ENCODE peak calls at places on chromosome 7, in five cellular contexts. One of them, this sample, is unnamed.

GRCh38 chr7:158530800-158531609 is 56.6 kb downstream of the PTPRN2 start:
- DNase-seq in H9: no peak
- DNase-seq in dorsolateral prefrontal cortex: no peak
- DNase-seq in HCT116: no peak
- DNase-seq in PC-3: no peak
- DNase-seq in this sample: no peak

GRCh38 chr7:23971031-23971430 is 261.0 kb downstream of the STK31 start:
- DNase-seq in H9: no peak
- DNase-seq in dorsolateral prefrontal cortex: no peak
- DNase-seq in HCT116: no peak
- DNase-seq in PC-3: peak
- DNase-seq in this sample: no peak

GRCh38 chr7:10412426-10413019 is 561.1 kb upstream of the PHF14 start:
- DNase-seq in H9: no peak
- DNase-seq in dorsolateral prefrontal cortex: no peak
- DNase-seq in HCT116: peak
- DNase-seq in PC-3: peak
- DNase-seq in this sample: no peak

GRCh38 chr7:157389951-157390730 is 53.3 kb downstream of the DNAJB6 start:
- DNase-seq in H9: no peak
- DNase-seq in dorsolateral prefrontal cortex: no peak
- DNase-seq in HCT116: no peak
- DNase-seq in PC-3: no peak
- DNase-seq in this sample: no peak

GRCh38 chr7:142855756-142856564 is 1.1 kb downstream of the EPHB6 start:
- DNase-seq in H9: no peak
- DNase-seq in dorsolateral prefrontal cortex: no peak
- DNase-seq in HCT116: no peak
- DNase-seq in PC-3: no peak
- DNase-seq in this sample: peak

GRCh38 chr7:46146454-46147255 is 225.6 kb upstream of the IGFBP3 start:
- DNase-seq in H9: no peak
- DNase-seq in dorsolateral prefrontal cortex: no peak
- DNase-seq in HCT116: no peak
- DNase-seq in PC-3: peak
- DNase-seq in this sample: no peak

GRCh38 chr7:23106801-23107713 is 1.5 kb downstream of the KLHL7 start:
- DNase-seq in H9: no peak
- DNase-seq in dorsolateral prefrontal cortex: no peak
- DNase-seq in HCT116: no peak
- DNase-seq in PC-3: peak
- DNase-seq in this sample: no peak

GRCh38 chr7:84729284-84729683 is 457.6 kb downstream of the SEMA3D start:
- DNase-seq in H9: no peak
- DNase-seq in dorsolateral prefrontal cortex: no peak
- DNase-seq in HCT116: no peak
- DNase-seq in PC-3: no peak
- DNase-seq in this sample: no peak

GRCh38 chr7:45039106-45039505 is 39.1 kb downstream of the CCM2 start:
- DNase-seq in H9: no peak
- DNase-seq in dorsolateral prefrontal cortex: no peak
- DNase-seq in HCT116: no peak
- DNase-seq in PC-3: no peak
- DNase-seq in this sample: no peak

GRCh38 chr7:33982425-33982786 is 77.1 kb downstream of the BMPER start:
- DNase-seq in H9: no peak
- DNase-seq in dorsolateral prefrontal cortex: no peak
- DNase-seq in HCT116: peak
- DNase-seq in PC-3: peak
- DNase-seq in this sample: no peak

GRCh38 chr7:156169474-156170370 is 357.5 kb upstream of the SHH start:
- DNase-seq in H9: no peak
- DNase-seq in dorsolateral prefrontal cortex: no peak
- DNase-seq in HCT116: no peak
- DNase-seq in PC-3: no peak
- DNase-seq in this sample: no peak

GRCh38 chr7:145152589-145152988 is 316.7 kb upstream of the TPK1 start:
- DNase-seq in H9: no peak
- DNase-seq in dorsolateral prefrontal cortex: no peak
- DNase-seq in HCT116: no peak
- DNase-seq in PC-3: no peak
- DNase-seq in this sample: no peak

GRCh38 chr7:73940701-73941238 is 79.8 kb downstream of the TMEM270 start:
- DNase-seq in H9: no peak
- DNase-seq in dorsolateral prefrontal cortex: no peak
- DNase-seq in HCT116: no peak
- DNase-seq in PC-3: no peak
- DNase-seq in this sample: no peak

GRCh38 chr7:51467384-51468017 is 150.9 kb upstream of the COBL start:
- DNase-seq in H9: no peak
- DNase-seq in dorsolateral prefrontal cortex: no peak
- DNase-seq in HCT116: no peak
- DNase-seq in PC-3: no peak
- DNase-seq in this sample: no peak

GRCh38 chr7:97015787-97016391 is 8.7 kb downstream of the DLX5 start:
- DNase-seq in H9: no peak
- DNase-seq in dorsolateral prefrontal cortex: no peak
- DNase-seq in HCT116: no peak
- DNase-seq in PC-3: peak
- DNase-seq in this sample: no peak

GRCh38 chr7:8176370-8177081 is 85.4 kb downstream of the ICA1 start:
- DNase-seq in H9: no peak
- DNase-seq in dorsolateral prefrontal cortex: no peak
- DNase-seq in HCT116: no peak
- DNase-seq in PC-3: no peak
- DNase-seq in this sample: no peak

GRCh38 chr7:25584557-25584956 is 356.3 kb upstream of the NPVF start:
- DNase-seq in H9: no peak
- DNase-seq in dorsolateral prefrontal cortex: no peak
- DNase-seq in HCT116: no peak
- DNase-seq in PC-3: no peak
- DNase-seq in this sample: no peak

GRCh38 chr7:43697690-43698089 is 31.6 kb downstream of the COA1 start:
- DNase-seq in H9: no peak
- DNase-seq in dorsolateral prefrontal cortex: no peak
- DNase-seq in HCT116: no peak
- DNase-seq in PC-3: no peak
- DNase-seq in this sample: no peak

GRCh38 chr7:136033413-136034031 is 56.4 kb upstream of the MTPN start:
- DNase-seq in H9: no peak
- DNase-seq in dorsolateral prefrontal cortex: no peak
- DNase-seq in HCT116: no peak
- DNase-seq in PC-3: no peak
- DNase-seq in this sample: no peak

GRCh38 chr7:66205736-66206080 is 574 bp downstream of the TPST1 start:
- DNase-seq in H9: peak
- DNase-seq in dorsolateral prefrontal cortex: no peak
- DNase-seq in HCT116: no peak
- DNase-seq in PC-3: no peak
- DNase-seq in this sample: peak

GRCh38 chr7:98687331-98687863 is 70.3 kb downstream of the NPTX2 start:
- DNase-seq in H9: no peak
- DNase-seq in dorsolateral prefrontal cortex: no peak
- DNase-seq in HCT116: no peak
- DNase-seq in PC-3: no peak
- DNase-seq in this sample: no peak

DNA sequence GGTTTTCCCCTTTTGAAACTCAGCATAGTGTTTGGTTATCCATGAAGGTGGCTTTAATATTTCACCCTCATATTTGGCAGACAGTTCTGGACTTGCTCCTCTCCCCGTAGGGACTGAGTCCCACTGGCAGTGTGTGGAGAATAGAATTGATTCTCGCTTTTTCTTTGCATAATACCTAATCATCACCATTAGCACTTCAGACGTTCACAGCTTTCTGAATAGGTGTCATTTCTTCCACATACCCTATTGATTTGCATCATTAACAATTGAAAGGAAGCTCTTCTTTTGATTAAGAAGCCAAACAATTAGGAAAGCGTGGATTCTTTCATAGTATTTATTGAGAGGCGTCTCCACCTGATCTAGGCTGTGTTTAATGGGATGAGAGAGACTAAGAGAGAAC is 250.1 kb upstream of the C7orf33 start:
- DNase-seq in H9: no peak
- DNase-seq in dorsolateral prefrontal cortex: no peak
- DNase-seq in HCT116: no peak
- DNase-seq in PC-3: no peak
- DNase-seq in this sample: no peak
- H3K27ac ChIP-seq in H9: no peak
- H3K27ac ChIP-seq in dorsolateral prefrontal cortex: no peak
- H3K27ac ChIP-seq in HCT116: no peak
- H3K27ac ChIP-seq in PC-3: no peak
- H3K27ac ChIP-seq in this sample: no peak

GRCh38 chr7:4838626-4839334 is 23.1 kb downstream of the PAPOLB start:
- DNase-seq in H9: no peak
- DNase-seq in dorsolateral prefrontal cortex: no peak
- DNase-seq in HCT116: no peak
- DNase-seq in PC-3: no peak
- DNase-seq in this sample: no peak
- H3K27ac ChIP-seq in H9: no peak
- H3K27ac ChIP-seq in dorsolateral prefrontal cortex: no peak
- H3K27ac ChIP-seq in HCT116: no peak
- H3K27ac ChIP-seq in PC-3: no peak
- H3K27ac ChIP-seq in this sample: no peak

GRCh38 chr7:36280840-36281812 is 108.5 kb upstream of the ANLN start:
- DNase-seq in H9: peak
- DNase-seq in dorsolateral prefrontal cortex: peak
- DNase-seq in HCT116: peak
- DNase-seq in PC-3: peak
- DNase-seq in this sample: peak

GRCh38 chr7:36283171-36283570 is 106.5 kb upstream of the ANLN start:
- DNase-seq in H9: no peak
- DNase-seq in dorsolateral prefrontal cortex: no peak
- DNase-seq in HCT116: no peak
- DNase-seq in PC-3: no peak
- DNase-seq in this sample: no peak

GRCh38 chr7:36283711-36284130 is 105.9 kb upstream of the ANLN start:
- DNase-seq in H9: no peak
- DNase-seq in dorsolateral prefrontal cortex: no peak
- DNase-seq in HCT116: no peak
- DNase-seq in PC-3: no peak
- DNase-seq in this sample: peak

GRCh38 chr7:36279926-36280315 is 109.7 kb upstream of the ANLN start:
- DNase-seq in H9: no peak
- DNase-seq in dorsolateral prefrontal cortex: no peak
- DNase-seq in HCT116: no peak
- DNase-seq in PC-3: no peak
- DNase-seq in this sample: no peak

GRCh38 chr7:36281945-36282727 is 107.5 kb upstream of the ANLN start:
- DNase-seq in H9: no peak
- DNase-seq in dorsolateral prefrontal cortex: no peak
- DNase-seq in HCT116: no peak
- DNase-seq in PC-3: no peak
- DNase-seq in this sample: no peak
- H3K27ac ChIP-seq in H9: peak
- H3K27ac ChIP-seq in dorsolateral prefrontal cortex: peak
- H3K27ac ChIP-seq in HCT116: no peak
- H3K27ac ChIP-seq in PC-3: peak
- H3K27ac ChIP-seq in this sample: peak

GRCh38 chr7:27131390-27131819 is 848 bp upstream of the HOXA4 start:
- DNase-seq in H9: no peak
- DNase-seq in dorsolateral prefrontal cortex: no peak
- DNase-seq in HCT116: no peak
- DNase-seq in PC-3: no peak
- DNase-seq in this sample: no peak

GRCh38 chr7:27130540-27131389 is at the start of gene HOXA4:
- DNase-seq in H9: peak
- DNase-seq in dorsolateral prefrontal cortex: no peak
- DNase-seq in HCT116: no peak
- DNase-seq in PC-3: peak
- DNase-seq in this sample: peak

GRCh38 chr7:27128776-27129728 is 1.5 kb downstream of the HOXA4 start:
- DNase-seq in H9: no peak
- DNase-seq in dorsolateral prefrontal cortex: no peak
- DNase-seq in HCT116: no peak
- DNase-seq in PC-3: no peak
- DNase-seq in this sample: no peak

GRCh38 chr7:27128034-27128433 is 2.5 kb downstream of the HOXA4 start:
- DNase-seq in H9: no peak
- DNase-seq in dorsolateral prefrontal cortex: no peak
- DNase-seq in HCT116: no peak
- DNase-seq in PC-3: no peak
- DNase-seq in this sample: no peak

GRCh38 chr7:27129729-27130539 is 623 bp downstream of the HOXA4 start:
- DNase-seq in H9: no peak
- DNase-seq in dorsolateral prefrontal cortex: no peak
- DNase-seq in HCT116: no peak
- DNase-seq in PC-3: peak
- DNase-seq in this sample: no peak
- H3K27ac ChIP-seq in H9: no peak
- H3K27ac ChIP-seq in dorsolateral prefrontal cortex: no peak
- H3K27ac ChIP-seq in HCT116: peak
- H3K27ac ChIP-seq in PC-3: peak
- H3K27ac ChIP-seq in this sample: no peak

DNA sequence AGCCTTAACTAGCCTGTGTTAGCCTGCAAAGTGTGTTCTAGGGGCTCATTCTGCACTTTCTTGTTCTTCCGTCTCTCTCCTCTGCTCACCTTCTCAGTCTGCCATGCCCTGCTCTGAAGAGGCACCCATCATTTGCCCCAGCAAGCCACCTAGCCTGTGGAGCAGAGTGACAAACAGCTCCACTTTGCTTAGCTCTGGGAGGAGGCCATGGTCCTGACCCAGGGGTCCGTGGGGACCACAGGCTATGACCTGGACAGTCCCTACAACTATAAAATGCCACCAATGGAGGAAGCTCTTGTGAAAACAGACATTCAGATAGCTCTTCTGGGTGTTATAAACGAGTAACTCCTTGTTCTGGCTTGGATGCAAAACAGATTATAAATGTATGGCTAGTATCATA is 1029.6 kb downstream of the CNTNAP2 start:
- DNase-seq in H9: no peak
- DNase-seq in dorsolateral prefrontal cortex: no peak
- DNase-seq in HCT116: no peak
- DNase-seq in PC-3: no peak
- DNase-seq in this sample: no peak
- H3K27ac ChIP-seq in H9: no peak
- H3K27ac ChIP-seq in dorsolateral prefrontal cortex: no peak
- H3K27ac ChIP-seq in HCT116: no peak
- H3K27ac ChIP-seq in PC-3: no peak
- H3K27ac ChIP-seq in this sample: no peak